ENCODE peak calls at places on chromosomes 3 and 15, in nine cellular contexts. One of them, this sample, is unnamed.

GRCh38 chr3:31531465-31531991 is 1.2 kb upstream of the STT3B start:
- DNase-seq in neural progenitor cell: no peak
- DNase-seq in left ventricle myocardium inferior: no peak
- DNase-seq in cardiac muscle cell: peak; percentile 9
- DNase-seq in tibial artery: no peak
- DNase-seq in GM10248: no peak
- DNase-seq in WERI-Rb-1: no peak
- DNase-seq in gastrocnemius medialis: no peak
- DNase-seq in Peyer's patch: no peak
- DNase-seq in this sample: no peak

GRCh38 chr3:169034401-169034800 is 629.1 kb downstream of the MECOM start:
- DNase-seq in neural progenitor cell: no peak
- DNase-seq in left ventricle myocardium inferior: no peak
- DNase-seq in cardiac muscle cell: no peak
- DNase-seq in tibial artery: no peak
- DNase-seq in GM10248: no peak
- DNase-seq in WERI-Rb-1: no peak
- DNase-seq in gastrocnemius medialis: no peak
- DNase-seq in Peyer's patch: no peak
- DNase-seq in this sample: no peak

GRCh38 chr3:44065311-44065710 is 176.4 kb upstream of the TOPAZ1 start:
- DNase-seq in neural progenitor cell: no peak
- DNase-seq in left ventricle myocardium inferior: no peak
- DNase-seq in cardiac muscle cell: peak; percentile 86
- DNase-seq in tibial artery: no peak
- DNase-seq in GM10248: no peak
- DNase-seq in WERI-Rb-1: no peak
- DNase-seq in gastrocnemius medialis: no peak
- DNase-seq in Peyer's patch: no peak
- DNase-seq in this sample: no peak

GRCh38 chr3:114389156-114389555 is 95.3 kb downstream of the TIGIT start:
- DNase-seq in neural progenitor cell: no peak
- DNase-seq in left ventricle myocardium inferior: no peak
- DNase-seq in cardiac muscle cell: no peak
- DNase-seq in tibial artery: no peak
- DNase-seq in GM10248: no peak
- DNase-seq in WERI-Rb-1: no peak
- DNase-seq in gastrocnemius medialis: no peak
- DNase-seq in Peyer's patch: peak; percentile 62
- DNase-seq in this sample: no peak

GRCh38 chr3:113898892-113899291 is 48.9 kb upstream of the ZDHHC23 start:
- DNase-seq in neural progenitor cell: no peak
- DNase-seq in left ventricle myocardium inferior: no peak
- DNase-seq in cardiac muscle cell: no peak
- DNase-seq in tibial artery: no peak
- DNase-seq in GM10248: no peak
- DNase-seq in WERI-Rb-1: no peak
- DNase-seq in gastrocnemius medialis: no peak
- DNase-seq in Peyer's patch: no peak
- DNase-seq in this sample: no peak

GRCh38 chr15:42992626-42993025 is 72.0 kb upstream of the TTBK2 start:
- DNase-seq in neural progenitor cell: no peak
- DNase-seq in left ventricle myocardium inferior: no peak
- DNase-seq in cardiac muscle cell: no peak
- DNase-seq in tibial artery: no peak
- DNase-seq in GM10248: no peak
- DNase-seq in WERI-Rb-1: no peak
- DNase-seq in gastrocnemius medialis: no peak
- DNase-seq in Peyer's patch: no peak
- DNase-seq in this sample: no peak

GRCh38 chr3:83649692-83650091 is 1309.1 kb upstream of the CADM2 start:
- DNase-seq in neural progenitor cell: no peak
- DNase-seq in left ventricle myocardium inferior: no peak
- DNase-seq in cardiac muscle cell: no peak
- DNase-seq in tibial artery: peak; percentile 41
- DNase-seq in GM10248: no peak
- DNase-seq in WERI-Rb-1: no peak
- DNase-seq in gastrocnemius medialis: no peak
- DNase-seq in Peyer's patch: no peak
- DNase-seq in this sample: no peak

GRCh38 chr3:154152741-154153140 is 31.6 kb downstream of the ARHGEF26 start:
- DNase-seq in neural progenitor cell: no peak
- DNase-seq in left ventricle myocardium inferior: no peak
- DNase-seq in cardiac muscle cell: no peak
- DNase-seq in tibial artery: no peak
- DNase-seq in GM10248: no peak
- DNase-seq in WERI-Rb-1: no peak
- DNase-seq in gastrocnemius medialis: no peak
- DNase-seq in Peyer's patch: no peak
- DNase-seq in this sample: no peak

GRCh38 chr3:48820626-48821324 is 26.9 kb downstream of the PRKAR2A start:
- DNase-seq in neural progenitor cell: no peak
- DNase-seq in left ventricle myocardium inferior: no peak
- DNase-seq in cardiac muscle cell: peak; percentile 63
- DNase-seq in tibial artery: no peak
- DNase-seq in GM10248: no peak
- DNase-seq in WERI-Rb-1: no peak
- DNase-seq in gastrocnemius medialis: no peak
- DNase-seq in Peyer's patch: no peak
- DNase-seq in this sample: no peak

GRCh38 chr3:53721187-53721946 is 124.9 kb downstream of the CHDH start:
- DNase-seq in neural progenitor cell: peak; percentile 34
- DNase-seq in left ventricle myocardium inferior: no peak
- DNase-seq in cardiac muscle cell: no peak
- DNase-seq in tibial artery: no peak
- DNase-seq in GM10248: no peak
- DNase-seq in WERI-Rb-1: no peak
- DNase-seq in gastrocnemius medialis: no peak
- DNase-seq in Peyer's patch: no peak
- DNase-seq in this sample: no peak

GRCh38 chr3:99579246-99579645 is 59.1 kb upstream of the COL8A1 start:
- DNase-seq in neural progenitor cell: no peak
- DNase-seq in left ventricle myocardium inferior: no peak
- DNase-seq in cardiac muscle cell: no peak
- DNase-seq in tibial artery: no peak
- DNase-seq in GM10248: no peak
- DNase-seq in WERI-Rb-1: no peak
- DNase-seq in gastrocnemius medialis: no peak
- DNase-seq in Peyer's patch: no peak
- DNase-seq in this sample: no peak

GRCh38 chr3:179107617-179108016 is 36.0 kb upstream of the ZMAT3 start:
- DNase-seq in neural progenitor cell: no peak
- DNase-seq in left ventricle myocardium inferior: no peak
- DNase-seq in cardiac muscle cell: no peak
- DNase-seq in tibial artery: no peak
- DNase-seq in GM10248: no peak
- DNase-seq in WERI-Rb-1: no peak
- DNase-seq in gastrocnemius medialis: no peak
- DNase-seq in Peyer's patch: no peak
- DNase-seq in this sample: no peak

GRCh38 chr3:6132684-6133432 is 728.1 kb upstream of the GRM7 start:
- DNase-seq in neural progenitor cell: no peak
- DNase-seq in left ventricle myocardium inferior: no peak
- DNase-seq in cardiac muscle cell: no peak
- DNase-seq in tibial artery: no peak
- DNase-seq in GM10248: no peak
- DNase-seq in WERI-Rb-1: no peak
- DNase-seq in gastrocnemius medialis: no peak
- DNase-seq in Peyer's patch: no peak
- DNase-seq in this sample: peak; percentile 14

GRCh38 chr3:38588995-38589937 is 60.2 kb downstream of the SCN5A start:
- DNase-seq in neural progenitor cell: no peak
- DNase-seq in left ventricle myocardium inferior: no peak
- DNase-seq in cardiac muscle cell: no peak
- DNase-seq in tibial artery: peak; percentile 38
- DNase-seq in GM10248: no peak
- DNase-seq in WERI-Rb-1: peak; percentile 2
- DNase-seq in gastrocnemius medialis: no peak
- DNase-seq in Peyer's patch: peak; percentile 30
- DNase-seq in this sample: no peak

GRCh38 chr3:44235604-44236484 is 5.8 kb upstream of the TOPAZ1 start:
- DNase-seq in neural progenitor cell: peak; percentile 85
- DNase-seq in left ventricle myocardium inferior: peak; percentile 30
- DNase-seq in cardiac muscle cell: peak; percentile 87
- DNase-seq in tibial artery: peak; percentile 72
- DNase-seq in GM10248: peak; percentile 54
- DNase-seq in WERI-Rb-1: peak; percentile 60
- DNase-seq in gastrocnemius medialis: peak; percentile 33
- DNase-seq in Peyer's patch: peak; percentile 81
- DNase-seq in this sample: peak; percentile 70

GRCh38 chr15:94131875-94132274 is 99.5 kb upstream of the MCTP2 start:
- DNase-seq in neural progenitor cell: no peak
- DNase-seq in left ventricle myocardium inferior: no peak
- DNase-seq in cardiac muscle cell: no peak
- DNase-seq in tibial artery: no peak
- DNase-seq in GM10248: no peak
- DNase-seq in WERI-Rb-1: no peak
- DNase-seq in gastrocnemius medialis: no peak
- DNase-seq in Peyer's patch: no peak
- DNase-seq in this sample: no peak

GRCh38 chr3:4885322-4885721 is 93.9 kb upstream of the BHLHE40 start:
- DNase-seq in neural progenitor cell: no peak
- DNase-seq in left ventricle myocardium inferior: no peak
- DNase-seq in cardiac muscle cell: no peak
- DNase-seq in tibial artery: no peak
- DNase-seq in GM10248: no peak
- DNase-seq in WERI-Rb-1: no peak
- DNase-seq in gastrocnemius medialis: no peak
- DNase-seq in Peyer's patch: no peak
- DNase-seq in this sample: no peak
- TF ChIP-seq CTCF in neural progenitor cell: no peak
- TF ChIP-seq CTCF in left ventricle myocardium inferior: no peak
- TF ChIP-seq CTCF in cardiac muscle cell: peak; percentile 33
- TF ChIP-seq CTCF in tibial artery: no peak
- TF ChIP-seq CTCF in GM10248: no peak
- TF ChIP-seq CTCF in WERI-Rb-1: no peak
- TF ChIP-seq CTCF in gastrocnemius medialis: no peak
- TF ChIP-seq CTCF in Peyer's patch: no peak
- TF ChIP-seq CTCF in this sample: no peak

GRCh38 chr15:64386291-64386690 is 1.3 kb upstream of the TRIP4 start:
- DNase-seq in neural progenitor cell: no peak
- DNase-seq in left ventricle myocardium inferior: no peak
- DNase-seq in cardiac muscle cell: no peak
- DNase-seq in tibial artery: no peak
- DNase-seq in GM10248: no peak
- DNase-seq in WERI-Rb-1: no peak
- DNase-seq in gastrocnemius medialis: no peak
- DNase-seq in Peyer's patch: peak; percentile 40
- DNase-seq in this sample: no peak

GRCh38 chr15:64383760-64384159 is 2.5 kb upstream of the PCLAF start:
- DNase-seq in neural progenitor cell: no peak
- DNase-seq in left ventricle myocardium inferior: no peak
- DNase-seq in cardiac muscle cell: no peak
- DNase-seq in tibial artery: no peak
- DNase-seq in GM10248: no peak
- DNase-seq in WERI-Rb-1: no peak
- DNase-seq in gastrocnemius medialis: no peak
- DNase-seq in Peyer's patch: no peak
- DNase-seq in this sample: no peak

GRCh38 chr15:64379216-64379960 is 1.9 kb downstream of the PCLAF start:
- DNase-seq in neural progenitor cell: no peak
- DNase-seq in left ventricle myocardium inferior: no peak
- DNase-seq in cardiac muscle cell: no peak
- DNase-seq in tibial artery: no peak
- DNase-seq in GM10248: no peak
- DNase-seq in WERI-Rb-1: peak; percentile 54
- DNase-seq in gastrocnemius medialis: no peak
- DNase-seq in Peyer's patch: no peak
- DNase-seq in this sample: no peak

DNA sequence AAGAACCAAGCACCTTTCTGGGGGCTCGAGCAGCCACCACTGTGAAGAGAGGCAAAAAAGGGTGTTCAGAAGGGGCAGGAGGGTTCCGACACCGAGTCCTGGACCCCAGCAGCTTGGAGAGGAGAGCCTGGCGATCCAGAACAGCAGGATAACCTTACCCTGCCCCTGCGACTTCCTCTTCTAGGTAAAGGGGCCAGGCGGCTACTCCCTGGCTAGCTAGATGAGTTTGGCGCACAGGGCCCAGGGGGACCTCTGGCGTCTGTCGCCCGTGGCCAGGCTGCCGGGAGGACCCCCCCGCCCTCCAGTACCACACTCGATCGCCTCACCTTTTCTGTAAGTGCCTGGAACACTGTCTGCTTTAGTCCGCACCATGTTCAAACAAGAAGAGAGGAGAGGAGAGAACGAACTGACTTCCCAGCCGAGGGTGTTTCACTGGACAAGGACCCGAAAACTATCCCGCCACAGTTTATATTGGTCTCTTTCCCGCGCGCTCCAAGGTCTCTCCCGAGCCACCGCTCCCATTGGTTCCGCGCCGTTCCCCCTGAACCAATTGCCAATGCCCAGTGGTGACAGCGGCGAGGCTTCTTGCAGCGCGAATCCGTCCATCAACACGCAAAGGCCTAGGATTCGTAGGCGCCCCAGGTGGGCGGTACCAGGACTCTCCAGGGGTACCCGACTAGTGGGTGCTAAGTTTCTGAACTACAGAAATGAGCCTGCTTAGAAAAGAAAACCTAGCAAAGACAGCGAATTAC is at the start of gene PCLAF:
- DNase-seq in neural progenitor cell: peak; percentile 96
- DNase-seq in left ventricle myocardium inferior: peak; percentile 94
- DNase-seq in cardiac muscle cell: peak; percentile 98
- DNase-seq in tibial artery: peak; percentile 97
- DNase-seq in GM10248: peak; percentile 95
- DNase-seq in WERI-Rb-1: peak; percentile 98
- DNase-seq in gastrocnemius medialis: peak; percentile 92
- DNase-seq in Peyer's patch: peak; percentile 97
- DNase-seq in this sample: peak; percentile 91
- TF ChIP-seq CTCF in neural progenitor cell: peak; percentile 6
- TF ChIP-seq CTCF in left ventricle myocardium inferior: peak; percentile 26
- TF ChIP-seq CTCF in cardiac muscle cell: no peak
- TF ChIP-seq CTCF in tibial artery: peak; percentile 21
- TF ChIP-seq CTCF in GM10248: no peak
- TF ChIP-seq CTCF in WERI-Rb-1: no peak
- TF ChIP-seq CTCF in gastrocnemius medialis: no peak
- TF ChIP-seq CTCF in Peyer's patch: no peak
- TF ChIP-seq CTCF in this sample: no peak

GRCh38 chr15:34914316-34914715 is 55.2 kb downstream of the AQR start:
- DNase-seq in neural progenitor cell: no peak
- DNase-seq in left ventricle myocardium inferior: no peak
- DNase-seq in cardiac muscle cell: no peak
- DNase-seq in tibial artery: no peak
- DNase-seq in GM10248: no peak
- DNase-seq in WERI-Rb-1: no peak
- DNase-seq in gastrocnemius medialis: no peak
- DNase-seq in Peyer's patch: no peak
- DNase-seq in this sample: no peak
- TF ChIP-seq CTCF in neural progenitor cell: no peak
- TF ChIP-seq CTCF in left ventricle myocardium inferior: no peak
- TF ChIP-seq CTCF in cardiac muscle cell: no peak
- TF ChIP-seq CTCF in tibial artery: no peak
- TF ChIP-seq CTCF in GM10248: no peak
- TF ChIP-seq CTCF in WERI-Rb-1: no peak
- TF ChIP-seq CTCF in gastrocnemius medialis: no peak
- TF ChIP-seq CTCF in Peyer's patch: no peak
- TF ChIP-seq CTCF in this sample: no peak

DNA sequence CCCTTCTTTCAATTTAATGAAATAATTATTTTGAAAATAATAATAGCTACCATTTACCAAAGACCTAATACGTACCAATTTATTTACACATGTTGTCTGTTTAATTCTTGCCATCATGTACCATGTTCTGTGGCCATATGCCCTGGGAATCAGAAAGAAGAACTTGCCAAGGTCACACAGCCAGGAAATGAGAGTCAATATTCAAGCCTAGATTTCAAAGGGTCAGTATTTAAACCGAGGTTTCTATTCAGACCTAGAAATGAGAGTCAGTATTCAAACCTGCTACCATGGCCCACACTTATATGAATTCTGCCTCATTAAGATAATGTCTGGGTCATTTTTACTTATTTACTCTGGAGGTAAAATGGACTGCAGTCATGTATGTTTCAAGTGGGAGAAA is 103.6 kb upstream of the TBL1XR1 start:
- DNase-seq in neural progenitor cell: no peak
- DNase-seq in left ventricle myocardium inferior: no peak
- DNase-seq in cardiac muscle cell: no peak
- DNase-seq in tibial artery: no peak
- DNase-seq in GM10248: no peak
- DNase-seq in WERI-Rb-1: no peak
- DNase-seq in gastrocnemius medialis: no peak
- DNase-seq in Peyer's patch: no peak
- DNase-seq in this sample: no peak
- TF ChIP-seq CTCF in neural progenitor cell: no peak
- TF ChIP-seq CTCF in left ventricle myocardium inferior: no peak
- TF ChIP-seq CTCF in cardiac muscle cell: no peak
- TF ChIP-seq CTCF in tibial artery: no peak
- TF ChIP-seq CTCF in GM10248: no peak
- TF ChIP-seq CTCF in WERI-Rb-1: no peak
- TF ChIP-seq CTCF in gastrocnemius medialis: no peak
- TF ChIP-seq CTCF in Peyer's patch: no peak
- TF ChIP-seq CTCF in this sample: no peak

This sample was measured in GM20000.